ENCODE peak calls at places on chromosome 9, in five cellular contexts. S, Q, F, G and H are unnamed samples.

GRCh38 chr9:121889990-121890563 is 203.0 kb downstream of the TTLL11 start:
- DNase-seq in S (no peak), Q (no peak), F (no peak), G (no peak), H (no peak)

GRCh38 chr9:132211570-132211969 is 49.7 kb downstream of the NTNG2 start:
- DNase-seq in S (no peak), Q (no peak), F (no peak), G (no peak), H (no peak)

GRCh38 chr9:99720455-99721050 is 101.1 kb upstream of the NR4A3 start:
- DNase-seq in S (no peak), Q (no peak), F (no peak), G (no peak), H (no peak)

GRCh38 chr9:34554211-34555001 is 31.6 kb upstream of the ENHO start:
- DNase-seq in S (no peak), Q (no peak), F (peak), G (no peak), H (peak)

GRCh38 chr9:108672475-108673065 is 183.2 kb downstream of the ACTL7B start:
- DNase-seq in S (no peak), Q (peak), F (no peak), G (no peak), H (no peak)

GRCh38 chr9:84170521-84171141 is 169.9 kb downstream of the SLC28A3 start:
- DNase-seq in S (no peak), Q (peak), F (peak), G (peak), H (peak)

GRCh38 chr9:93183663-93184438 is at the start of gene WNK2:
- DNase-seq in S (peak), Q (peak), F (no peak), G (no peak), H (no peak)

GRCh38 chr9:136644593-136645342 is 17.9 kb upstream of the EGFL7 start:
- DNase-seq in S (peak), Q (peak), F (peak), G (peak), H (no peak)

GRCh38 chr9:85215936-85216335 is 525.8 kb downstream of the AGTPBP1 start:
- DNase-seq in S (no peak), Q (no peak), F (no peak), G (no peak), H (no peak)

GRCh38 chr9:34253460-34253837 is 74.6 kb downstream of the UBAP1 start:
- DNase-seq in S (peak), Q (peak), F (no peak), G (no peak), H (peak)

GRCh38 chr9:9820411-9820810 is 792.4 kb downstream of the PTPRD start:
- DNase-seq in S (no peak), Q (no peak), F (no peak), G (no peak), H (no peak)

GRCh38 chr9:8751531-8751930 is 952.0 kb upstream of the DMAC1 start:
- DNase-seq in S (no peak), Q (no peak), F (no peak), G (no peak), H (no peak)

GRCh38 chr9:37574996-37575395 is 1.2 kb downstream of the FBXO10 start:
- DNase-seq in S (no peak), Q (no peak), F (no peak), G (no peak), H (peak)

GRCh38 chr9:18665947-18666346 is 192.0 kb downstream of the ADAMTSL1 start:
- DNase-seq in S (no peak), Q (no peak), F (no peak), G (no peak), H (no peak)

GRCh38 chr9:105063665-105064247 is 135.8 kb upstream of the ABCA1 start:
- DNase-seq in S (no peak), Q (peak), F (peak), G (no peak), H (no peak)

GRCh38 chr9:126049896-126050604 is 276.6 kb upstream of the MVB12B start:
- DNase-seq in S (no peak), Q (no peak), F (no peak), G (no peak), H (no peak)

GRCh38 chr9:6384732-6385131 is 28.3 kb upstream of the UHRF2 start:
- DNase-seq in S (no peak), Q (no peak), F (no peak), G (no peak), H (peak)

GRCh38 chr9:132451276-132451675 is 41.3 kb downstream of the CFAP77 start:
- DNase-seq in S (no peak), Q (no peak), F (no peak), G (no peak), H (no peak)

GRCh38 chr9:68685770-68686169 is 19.3 kb upstream of the PIP5K1B start:
- DNase-seq in S (peak), Q (no peak), F (no peak), G (no peak), H (peak)

GRCh38 chr9:113221003-113221799 is at the start of the genes FKBP15 and SLC31A1:
- DNase-seq in S (peak), Q (peak), F (peak), G (peak), H (peak)

GRCh38 chr9:113221800-113222481 is 597 bp downstream of the SLC31A1 start:
- DNase-seq in S (no peak), Q (no peak), F (no peak), G (no peak), H (no peak)

GRCh38 chr9:113219972-113220371 is 1.1 kb downstream of the FKBP15 start:
- DNase-seq in S (no peak), Q (no peak), F (no peak), G (no peak), H (no peak)

GRCh38 chr9:113220467-113221002 is 542 bp downstream of the FKBP15 start:
- DNase-seq in S (no peak), Q (no peak), F (no peak), G (no peak), H (no peak)

DNA sequence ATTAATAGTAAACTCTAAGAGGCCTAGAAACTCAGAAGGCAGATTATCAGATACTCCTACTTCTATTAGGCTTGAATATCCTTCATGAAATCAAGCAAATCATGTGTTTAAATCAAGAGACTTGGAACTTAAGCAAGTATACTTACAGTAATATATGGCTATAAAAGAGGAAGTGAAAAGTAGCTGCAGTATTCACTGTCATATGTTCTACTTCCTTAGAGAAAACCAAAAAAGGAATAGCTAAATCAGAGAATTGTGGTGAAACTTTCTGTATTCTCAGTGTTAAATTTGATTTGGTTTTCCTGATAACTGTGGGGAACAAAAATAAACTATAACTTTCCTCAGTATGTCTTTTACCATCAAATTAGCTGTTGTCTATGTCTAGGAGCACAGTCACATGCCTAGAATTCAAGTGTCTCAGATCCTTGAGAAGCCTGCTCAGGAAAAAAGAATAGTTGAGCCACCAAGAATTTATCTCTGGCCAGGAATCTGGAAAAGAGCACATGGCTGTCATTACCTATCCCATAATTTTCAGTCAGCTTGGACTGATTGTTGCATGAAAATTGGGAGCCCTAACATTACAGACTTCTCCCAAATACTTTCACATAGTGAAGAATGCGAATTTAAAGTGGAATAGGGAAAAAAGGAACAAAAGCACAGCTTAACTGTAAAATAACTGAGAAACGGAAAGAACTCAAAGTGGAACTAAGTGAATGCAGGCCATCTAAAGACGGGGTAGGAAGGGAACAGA is 1.7 kb downstream of the FKBP15 start:
- DNase-seq in S (no peak), Q (no peak), F (no peak), G (no peak), H (no peak)
- H3K27ac ChIP-seq in S (no peak), Q (no peak), F (peak), G (peak), H (no peak)

DNA sequence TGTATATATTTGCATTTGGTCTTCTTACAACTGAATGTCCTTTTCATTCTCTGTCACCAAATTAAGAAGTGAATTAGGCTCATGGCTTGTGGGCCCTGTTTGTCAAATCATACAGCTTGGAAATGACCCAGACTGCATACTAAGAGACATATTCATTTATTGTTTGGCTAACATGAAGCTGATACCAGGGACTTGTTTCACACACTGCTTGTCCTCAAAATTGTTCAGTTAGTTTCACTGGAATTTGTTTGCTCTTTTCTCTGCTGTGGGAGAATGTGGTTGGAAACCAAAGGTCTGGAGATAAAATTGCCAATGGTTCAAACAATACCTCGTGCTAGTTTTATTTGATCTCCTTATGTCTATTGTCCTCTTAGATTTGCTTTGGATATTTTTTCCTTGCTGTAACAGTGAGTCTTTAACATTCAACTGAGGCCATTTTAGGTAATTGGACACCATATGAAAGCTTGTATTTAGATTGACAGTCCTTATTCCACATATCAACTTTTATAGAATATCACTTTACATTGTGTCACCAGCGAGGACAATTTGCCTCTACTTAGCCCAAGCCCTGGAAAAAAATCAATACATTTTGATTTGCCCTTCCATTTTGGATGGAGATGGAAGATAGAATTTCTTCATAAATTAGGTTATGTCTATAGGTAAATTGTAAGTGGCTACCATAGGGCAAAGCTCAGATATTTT is 144.3 kb upstream of the MTAP start:
- DNase-seq in S (no peak), Q (no peak), F (no peak), G (no peak), H (no peak)
- H3K27ac ChIP-seq in S (no peak), Q (no peak), F (no peak), G (no peak), H (no peak)

GRCh38 chr9:133788819-133789733 is 50.9 kb upstream of the SARDH start:
- DNase-seq in S (no peak), Q (peak), F (no peak), G (no peak), H (no peak)

GRCh38 chr9:133792721-133793470 is 54.7 kb upstream of the SARDH start:
- DNase-seq in S (peak), Q (peak), F (peak), G (peak), H (peak)

GRCh38 chr9:133793471-133793870 is 55.3 kb upstream of the SARDH start:
- DNase-seq in S (no peak), Q (no peak), F (no peak), G (no peak), H (no peak)

GRCh38 chr9:133791735-133792649 is 53.8 kb upstream of the SARDH start:
- DNase-seq in S (no peak), Q (no peak), F (no peak), G (no peak), H (no peak)

DNA sequence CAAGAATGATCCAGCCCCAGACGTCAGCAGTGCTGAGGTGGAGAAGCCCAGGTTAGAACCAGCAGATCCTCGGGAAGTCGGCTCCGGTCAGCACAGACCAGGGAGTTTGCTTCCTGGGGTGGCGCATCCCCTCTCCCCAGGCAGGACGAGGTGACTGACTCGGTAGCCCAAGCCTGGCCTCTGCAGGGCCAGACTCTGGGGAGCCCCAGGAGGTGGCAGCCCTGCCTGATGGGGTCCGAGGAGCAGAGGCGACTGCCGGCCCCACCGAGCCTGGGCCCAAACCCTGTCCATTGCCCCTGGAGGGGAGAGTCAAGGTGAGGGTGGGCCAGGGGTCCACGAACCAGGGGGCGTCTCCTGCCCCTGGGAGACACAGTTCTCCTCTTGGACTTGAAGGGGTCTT is 52.9 kb upstream of the SARDH start:
- DNase-seq in S (no peak), Q (no peak), F (no peak), G (no peak), H (no peak)
- H3K27ac ChIP-seq in S (no peak), Q (no peak), F (no peak), G (no peak), H (no peak)

DNA sequence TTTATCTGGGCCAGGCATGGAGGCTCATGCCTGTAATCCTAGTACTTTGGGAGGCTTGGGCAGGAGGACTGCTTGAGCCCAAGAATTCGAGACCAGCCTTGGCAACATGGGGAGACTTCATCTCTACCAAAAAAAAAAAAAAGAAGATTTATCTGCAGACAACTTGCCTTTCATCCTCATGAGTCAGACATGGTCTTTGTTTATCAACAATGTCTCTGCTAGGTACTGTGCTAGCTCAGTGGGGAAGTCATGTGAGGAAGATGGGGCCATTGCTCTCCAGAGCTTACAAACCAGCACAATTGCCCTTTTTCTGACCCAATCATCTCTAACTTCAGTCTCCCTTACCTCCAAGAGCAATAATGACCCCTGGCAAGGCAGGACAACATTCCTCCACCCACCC is 1.6 kb downstream of the URM1 start:
- DNase-seq in S (no peak), Q (no peak), F (no peak), G (no peak), H (no peak)
- H3K27ac ChIP-seq in S (no peak), Q (peak), F (no peak), G (no peak), H (no peak)

GRCh38 chr9:14278291-14278721 is 35.6 kb downstream of the NFIB start:
- DNase-seq in S (no peak), Q (no peak), F (no peak), G (no peak), H (peak)
- H3K27ac ChIP-seq in S (no peak), Q (no peak), F (no peak), G (no peak), H (peak)

GRCh38 chr9:129988607-129989361 is 54.2 kb downstream of the FNBP1 start:
- DNase-seq in S (no peak), Q (no peak), F (no peak), G (no peak), H (no peak)
- H3K27ac ChIP-seq in S (no peak), Q (no peak), F (no peak), G (no peak), H (no peak)

GRCh38 chr9:95174038-95174437 is 143.5 kb downstream of the FANCC start:
- DNase-seq in S (no peak), Q (no peak), F (no peak), G (no peak), H (no peak)

GRCh38 chr9:95167998-95168397 is 149.5 kb downstream of the FANCC start:
- DNase-seq in S (peak), Q (peak), F (no peak), G (no peak), H (peak)

GRCh38 chr9:95171001-95171400 is 146.5 kb downstream of the FANCC start:
- DNase-seq in S (no peak), Q (no peak), F (no peak), G (no peak), H (peak)

GRCh38 chr9:95175523-95175922 is 142.0 kb downstream of the FANCC start:
- DNase-seq in S (no peak), Q (no peak), F (no peak), G (no peak), H (no peak)

GRCh38 chr9:95171596-95171995 is 145.9 kb downstream of the FANCC start:
- DNase-seq in S (no peak), Q (no peak), F (no peak), G (no peak), H (no peak)
- H3K27ac ChIP-seq in S (no peak), Q (peak), F (no peak), G (no peak), H (no peak)